ENCODE peak calls at places on chromosome 17, in ten cellular contexts. L is ovary, U is heart left ventricle, H is IMR-90, W is right lobe of liver, M is A549, B is prostate gland, K is thyroid gland, Q is spleen, O is adrenal gland. T is an unnamed sample.
A peak's percentile ranks its signal among the peaks of the same experiment; 100 is the strongest.

GRCh38 chr17:74296548-74296936 is 22.5 kb downstream of the DNAI2 start:
- DNase-seq in O (peak; percentile 94), M (peak; percentile 60), B (peak; percentile 42), L (peak; percentile 76), H (peak; percentile 38), K (peak; percentile 89), W (peak; percentile 49), Q (no peak), U (peak; percentile 76), T (peak; percentile 52)

GRCh38 chr17:35969558-35970442 is 11.5 kb downstream of the CCL16 start:
- DNase-seq in W (peak; percentile 65), B (peak; percentile 77), M (peak; percentile 69), L (peak; percentile 67), K (peak; percentile 73), U (peak; percentile 78), H (peak; percentile 73), O (peak; percentile 94), Q (peak; percentile 84), T (peak; percentile 84)

GRCh38 chr17:29131814-29132682 is 48.1 kb downstream of the MYO18A start:
- DNase-seq in K (no peak), U (no peak), H (peak; percentile 86), W (no peak), Q (no peak), L (no peak), M (no peak), O (no peak), B (no peak), T (no peak)

GRCh38 chr17:66412857-66413563 is 110.6 kb downstream of the PRKCA start:
- DNase-seq in W (no peak), M (no peak), L (no peak), B (no peak), O (no peak), K (no peak), Q (no peak), H (no peak), U (no peak), T (no peak)

GRCh38 chr17:78258323-78259229 is 27.1 kb downstream of the TMEM235 start:
- DNase-seq in O (peak; percentile 71), H (peak; percentile 12), Q (peak; percentile 95), L (peak; percentile 37), M (no peak), K (peak; percentile 35), W (peak; percentile 81), U (peak; percentile 52), B (no peak), T (peak; percentile 63)

GRCh38 chr17:71460943-71461342 is 659.9 kb upstream of the SOX9 start:
- DNase-seq in M (no peak), U (no peak), K (peak; percentile 49), O (peak; percentile 56), W (no peak), B (no peak), L (no peak), H (peak; percentile 43), Q (no peak), T (peak; percentile 44)

GRCh38 chr17:9644910-9645751 is at the start of gene USP43:
- DNase-seq in U (no peak), O (no peak), H (no peak), Q (no peak), K (peak; percentile 66), B (peak; percentile 59), L (no peak), W (peak; percentile 74), M (peak; percentile 47), T (peak; percentile 69)

GRCh38 chr17:77863814-77864161 is 94.7 kb upstream of the TNRC6C start:
- DNase-seq in L (no peak), Q (peak; percentile 80), O (no peak), H (no peak), B (no peak), M (no peak), U (peak; percentile 64), W (no peak), K (no peak), T (no peak)

GRCh38 chr17:32496348-32497078 is 9.7 kb downstream of the CDK5R1 start:
- DNase-seq in B (no peak), M (no peak), U (no peak), W (no peak), H (peak; percentile 68), K (no peak), O (no peak), Q (no peak), L (no peak), T (no peak)

GRCh38 chr17:28949185-28950016 is 1.9 kb downstream of the PHF12 start:
- DNase-seq in Q (peak; percentile 95), O (peak; percentile 75), K (peak; percentile 63), W (peak; percentile 74), U (peak; percentile 68), B (peak; percentile 63), L (peak; percentile 65), H (no peak), M (peak; percentile 48), T (peak; percentile 58)

GRCh38 chr17:18258356-18259038 is at the start of gene FLII:
- DNase-seq in W (peak; percentile 70), M (peak; percentile 64), U (peak; percentile 63), O (no peak), Q (peak; percentile 93), B (peak; percentile 36), L (peak; percentile 60), H (peak; percentile 17), K (peak; percentile 64), T (peak; percentile 61)

GRCh38 chr17:22266231-22266630 is 573.9 kb downstream of the KCNJ18 start:
- DNase-seq in M (no peak), B (no peak), H (no peak), Q (no peak), O (peak; percentile 23), L (no peak), U (no peak), K (no peak), W (no peak), T (peak; percentile 17)
- H3K9me3 ChIP-seq in M (no peaks in the 10 kb centered on the region), B (no peaks in the 10 kb centered on the region), H (peaks cover 34% of the 10 kb centered on the region), Q (no peaks in the 10 kb centered on the region), O (no peaks in the 10 kb centered on the region), L (no peaks in the 10 kb centered on the region), U (no peaks in the 10 kb centered on the region), K (no peaks in the 10 kb centered on the region), W (no peaks in the 10 kb centered on the region), T (peaks cover 59% of the 10 kb centered on the region)

GRCh38 chr17:49050611-49051010 is 53.4 kb downstream of the IGF2BP1 start:
- DNase-seq in K (no peak), W (no peak), O (no peak), H (no peak), Q (no peak), B (no peak), M (no peak), U (no peak), L (no peak), T (no peak)

GRCh38 chr17:49051269-49051668 is 54.1 kb downstream of the IGF2BP1 start:
- DNase-seq in H (no peak), M (no peak), U (no peak), O (no peak), W (no peak), Q (no peak), L (no peak), B (no peak), K (no peak), T (no peak)

GRCh38 chr17:49049265-49049664 is 52.1 kb downstream of the IGF2BP1 start:
- DNase-seq in U (no peak), L (no peak), M (no peak), K (no peak), Q (no peak), O (no peak), B (no peak), H (no peak), W (no peak), T (no peak)

GRCh38 chr17:49045376-49045775 is 48.2 kb downstream of the IGF2BP1 start:
- DNase-seq in O (no peak), H (peak; percentile 13), W (no peak), M (no peak), Q (no peak), B (no peak), U (no peak), L (no peak), K (no peak), T (no peak)

DNA sequence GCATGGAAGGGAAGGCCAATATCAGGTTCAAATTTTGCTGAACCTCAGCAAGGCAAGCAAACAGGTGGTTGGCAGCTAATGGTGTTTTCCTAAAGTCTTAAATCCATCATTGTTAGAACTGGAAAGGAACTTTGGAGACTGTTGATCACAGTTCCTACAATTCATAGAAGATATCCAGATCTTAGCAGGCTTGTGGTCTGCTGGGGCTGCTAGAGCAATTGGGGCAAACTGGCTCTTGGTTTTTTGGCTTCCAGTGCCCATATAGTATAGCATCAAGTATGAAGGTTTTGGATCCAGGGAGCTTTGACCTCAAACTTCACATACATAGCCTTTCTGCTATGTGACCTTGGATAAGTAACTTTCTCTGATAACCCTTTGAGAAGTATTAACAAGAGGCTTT is 49.7 kb downstream of the IGF2BP1 start:
- DNase-seq in O (no peak), B (no peak), M (no peak), H (no peak), U (no peak), W (no peak), K (no peak), Q (no peak), L (no peak), T (no peak)
- TF ChIP-seq POLR2A in O (no peak), B (no peak), M (no peak), H (no peak), U (no peak), W (no peak), K (no peak), Q (no peak), L (no peak), T (no peak)

DNA sequence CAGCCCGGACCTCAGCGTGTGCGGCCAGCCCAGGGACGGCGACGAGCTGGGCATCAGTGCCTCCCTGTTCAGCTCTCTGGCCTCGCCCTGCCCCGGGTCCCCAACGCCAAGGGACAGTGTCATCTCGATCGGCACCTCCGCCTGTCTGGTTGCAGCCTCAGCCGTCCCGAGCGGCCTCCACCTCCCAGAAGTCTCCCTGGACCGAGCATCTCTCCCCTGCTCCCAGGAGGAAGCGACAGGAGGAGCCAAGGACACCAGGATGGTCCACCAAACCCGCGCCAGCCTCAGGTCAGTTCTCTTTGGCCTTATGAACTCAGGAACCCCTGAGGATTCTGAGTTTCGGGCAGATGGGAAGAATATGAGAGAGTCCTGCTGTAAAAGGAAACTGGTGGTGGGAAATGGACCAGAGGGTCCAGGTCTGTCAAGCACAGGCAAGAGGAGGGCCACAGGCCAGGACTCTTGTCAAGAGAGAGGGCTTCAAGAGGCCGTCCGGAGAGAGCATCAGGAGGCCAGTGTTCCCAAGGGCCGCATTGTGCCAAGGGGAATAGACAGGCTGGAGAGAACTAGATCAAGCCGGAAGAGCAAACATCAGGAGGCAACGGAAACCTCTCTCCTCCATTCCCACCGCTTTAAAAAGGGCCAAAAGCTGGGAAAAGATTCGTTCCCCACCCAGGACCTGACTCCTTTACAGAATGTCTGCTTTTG is 822 bp downstream of the HASPIN start:
- DNase-seq in W (no peak), K (no peak), B (no peak), U (no peak), Q (no peak), M (no peak), O (no peak), L (peak; percentile 31), H (no peak), T (no peak)
- H3K4me1 ChIP-seq in W (no peaks in the 10 kb centered on the region), K (peaks cover 13% of the 10 kb centered on the region), B (peaks cover 2% of the 10 kb centered on the region), U (peaks cover 27% of the 10 kb centered on the region), Q (peaks cover 42% of the 10 kb centered on the region), M (peaks cover 38% of the 10 kb centered on the region), O (peaks cover 33% of the 10 kb centered on the region), L (peaks cover 6% of the 10 kb centered on the region), H (peaks cover 17% of the 10 kb centered on the region), T (peaks cover 23% of the 10 kb centered on the region)

GRCh38 chr17:21143695-21144094 is 16.9 kb downstream of the DHRS7B start:
- DNase-seq in H (no peak), B (no peak), M (no peak), Q (no peak), U (no peak), O (no peak), W (no peak), L (no peak), K (no peak), T (no peak)

GRCh38 chr17:21146362-21147021 is 19.7 kb downstream of the DHRS7B start:
- DNase-seq in O (no peak), K (no peak), L (no peak), Q (no peak), B (no peak), H (no peak), W (no peak), M (no peak), U (no peak), T (no peak)

GRCh38 chr17:21149626-21150025 is 22.9 kb downstream of the DHRS7B start:
- DNase-seq in K (no peak), W (no peak), M (no peak), H (no peak), Q (no peak), O (no peak), B (no peak), U (no peak), L (no peak), T (no peak)
- H3K9me3 ChIP-seq in K (no peaks in the 10 kb centered on the region), W (no peaks in the 10 kb centered on the region), M (peaks cover 35% of the 10 kb centered on the region), H (no peaks in the 10 kb centered on the region), Q (no peaks in the 10 kb centered on the region), O (no peaks in the 10 kb centered on the region), B (no peaks in the 10 kb centered on the region), U (no peaks in the 10 kb centered on the region), L (no peaks in the 10 kb centered on the region), T (no peaks in the 10 kb centered on the region)